ENCODE peak calls at places on chromosomes 5 and 9, in seven cellular contexts. One of them, this sample, is unnamed.

GRCh38 chr9:111284703-111285102 is 45.3 kb downstream of the OR2K2 start:
- DNase-seq in tibial nerve: no peak
- DNase-seq in HepG2: no peak
- DNase-seq in suprapubic skin: no peak
- DNase-seq in stomach: no peak
- DNase-seq in A549: no peak
- DNase-seq in ovary: no peak
- DNase-seq in this sample: no peak

GRCh38 chr9:33458444-33458843 is 11.1 kb upstream of the AQP3 start:
- DNase-seq in tibial nerve: no peak
- DNase-seq in HepG2: peak; percentile 20
- DNase-seq in suprapubic skin: no peak
- DNase-seq in stomach: peak; percentile 44
- DNase-seq in A549: peak; percentile 73
- DNase-seq in ovary: no peak
- DNase-seq in this sample: no peak

GRCh38 chr9:114151426-114151956 is 3.8 kb upstream of the COL27A1 start:
- DNase-seq in tibial nerve: no peak
- DNase-seq in HepG2: no peak
- DNase-seq in suprapubic skin: no peak
- DNase-seq in stomach: no peak
- DNase-seq in A549: no peak
- DNase-seq in ovary: no peak
- DNase-seq in this sample: no peak

GRCh38 chr9:2928386-2928785 is 84.5 kb upstream of the PUM3 start:
- DNase-seq in tibial nerve: no peak
- DNase-seq in HepG2: no peak
- DNase-seq in suprapubic skin: no peak
- DNase-seq in stomach: no peak
- DNase-seq in A549: no peak
- DNase-seq in ovary: no peak
- DNase-seq in this sample: no peak

GRCh38 chr5:119743927-119744326 is 114.6 kb downstream of the FAM170A start:
- DNase-seq in tibial nerve: no peak
- DNase-seq in HepG2: peak; percentile 33
- DNase-seq in suprapubic skin: no peak
- DNase-seq in stomach: no peak
- DNase-seq in A549: peak; percentile 6
- DNase-seq in ovary: no peak
- DNase-seq in this sample: no peak

GRCh38 chr5:368162-369084 is 46.9 kb downstream of the AHRR start:
- DNase-seq in tibial nerve: no peak
- DNase-seq in HepG2: no peak
- DNase-seq in suprapubic skin: peak; percentile 63
- DNase-seq in stomach: no peak
- DNase-seq in A549: no peak
- DNase-seq in ovary: no peak
- DNase-seq in this sample: peak; percentile 10

GRCh38 chr9:107484117-107484723 is 5.3 kb downstream of the KLF4 start:
- DNase-seq in tibial nerve: no peak
- DNase-seq in HepG2: peak; percentile 68
- DNase-seq in suprapubic skin: no peak
- DNase-seq in stomach: no peak
- DNase-seq in A549: peak; percentile 51
- DNase-seq in ovary: peak; percentile 41
- DNase-seq in this sample: peak; percentile 33

GRCh38 chr5:927172-928015 is 34.7 kb downstream of the TRIP13 start:
- DNase-seq in tibial nerve: no peak
- DNase-seq in HepG2: no peak
- DNase-seq in suprapubic skin: no peak
- DNase-seq in stomach: no peak
- DNase-seq in A549: no peak
- DNase-seq in ovary: no peak
- DNase-seq in this sample: no peak

GRCh38 chr9:91676042-91676441 is 252.4 kb upstream of the NFIL3 start:
- DNase-seq in tibial nerve: no peak
- DNase-seq in HepG2: peak; percentile 15
- DNase-seq in suprapubic skin: no peak
- DNase-seq in stomach: no peak
- DNase-seq in A549: no peak
- DNase-seq in ovary: no peak
- DNase-seq in this sample: no peak

GRCh38 chr9:88746029-88746743 is 211.2 kb downstream of the NXNL2 start:
- DNase-seq in tibial nerve: no peak
- DNase-seq in HepG2: no peak
- DNase-seq in suprapubic skin: no peak
- DNase-seq in stomach: no peak
- DNase-seq in A549: no peak
- DNase-seq in ovary: peak; percentile 45
- DNase-seq in this sample: peak; percentile 40

GRCh38 chr9:97978706-97979105 is 4.4 kb upstream of the ANP32B start:
- DNase-seq in tibial nerve: no peak
- DNase-seq in HepG2: no peak
- DNase-seq in suprapubic skin: no peak
- DNase-seq in stomach: no peak
- DNase-seq in A549: no peak
- DNase-seq in ovary: no peak
- DNase-seq in this sample: no peak

GRCh38 chr9:97980918-97981827 is 2.0 kb upstream of the ANP32B start:
- DNase-seq in tibial nerve: no peak
- DNase-seq in HepG2: peak; percentile 72
- DNase-seq in suprapubic skin: peak; percentile 87
- DNase-seq in stomach: no peak
- DNase-seq in A549: no peak
- DNase-seq in ovary: no peak
- DNase-seq in this sample: peak; percentile 28

GRCh38 chr9:97979778-97980478 is 3.2 kb upstream of the ANP32B start:
- DNase-seq in tibial nerve: no peak
- DNase-seq in HepG2: no peak
- DNase-seq in suprapubic skin: no peak
- DNase-seq in stomach: no peak
- DNase-seq in A549: no peak
- DNase-seq in ovary: no peak
- DNase-seq in this sample: no peak

GRCh38 chr9:97981828-97982164 is 1.3 kb upstream of the ANP32B start:
- DNase-seq in tibial nerve: no peak
- DNase-seq in HepG2: no peak
- DNase-seq in suprapubic skin: no peak
- DNase-seq in stomach: no peak
- DNase-seq in A549: no peak
- DNase-seq in ovary: no peak
- DNase-seq in this sample: no peak

GRCh38 chr9:97980479-97980803 is 2.7 kb upstream of the ANP32B start:
- DNase-seq in tibial nerve: no peak
- DNase-seq in HepG2: no peak
- DNase-seq in suprapubic skin: peak; percentile 88
- DNase-seq in stomach: no peak
- DNase-seq in A549: no peak
- DNase-seq in ovary: no peak
- DNase-seq in this sample: peak; percentile 47
- TF ChIP-seq EP300 in tibial nerve: no peak
- TF ChIP-seq EP300 in HepG2: no peak
- TF ChIP-seq EP300 in suprapubic skin: no peak
- TF ChIP-seq EP300 in stomach: no peak
- TF ChIP-seq EP300 in A549: no peak
- TF ChIP-seq EP300 in ovary: no peak
- TF ChIP-seq EP300 in this sample: no peak

GRCh38 chr9:96514825-96515218 is 64.9 kb downstream of the HABP4 start:
- DNase-seq in tibial nerve: no peak
- DNase-seq in HepG2: no peak
- DNase-seq in suprapubic skin: no peak
- DNase-seq in stomach: no peak
- DNase-seq in A549: no peak
- DNase-seq in ovary: no peak
- DNase-seq in this sample: no peak
- H3K4me3 ChIP-seq in tibial nerve: peak overlapping the region; percentile 32
- H3K4me3 ChIP-seq in HepG2: no peak overlapping the region
- H3K4me3 ChIP-seq in suprapubic skin: no peak overlapping the region
- H3K4me3 ChIP-seq in stomach: no peak overlapping the region
- H3K4me3 ChIP-seq in A549: no peak overlapping the region
- H3K4me3 ChIP-seq in ovary: no peak overlapping the region
- H3K4me3 ChIP-seq in this sample: no peak overlapping the region

GRCh38 chr5:78997090-78997489 is 12.0 kb upstream of the ARSB start:
- DNase-seq in tibial nerve: no peak
- DNase-seq in HepG2: no peak
- DNase-seq in suprapubic skin: no peak
- DNase-seq in stomach: no peak
- DNase-seq in A549: no peak
- DNase-seq in ovary: no peak
- DNase-seq in this sample: no peak
- TF ChIP-seq EP300 in tibial nerve: no peak
- TF ChIP-seq EP300 in HepG2: no peak
- TF ChIP-seq EP300 in suprapubic skin: no peak
- TF ChIP-seq EP300 in stomach: no peak
- TF ChIP-seq EP300 in A549: no peak
- TF ChIP-seq EP300 in ovary: no peak
- TF ChIP-seq EP300 in this sample: no peak

GRCh38 chr9:73148447-73148937 is 3.2 kb upstream of the ANXA1 start:
- DNase-seq in tibial nerve: no peak
- DNase-seq in HepG2: no peak
- DNase-seq in suprapubic skin: no peak
- DNase-seq in stomach: no peak
- DNase-seq in A549: no peak
- DNase-seq in ovary: no peak
- DNase-seq in this sample: no peak
- H3K4me3 ChIP-seq in tibial nerve: no peak overlapping the region
- H3K4me3 ChIP-seq in HepG2: no peak overlapping the region
- H3K4me3 ChIP-seq in suprapubic skin: no peak overlapping the region
- H3K4me3 ChIP-seq in stomach: no peak overlapping the region
- H3K4me3 ChIP-seq in A549: peak overlapping the region; percentile 17
- H3K4me3 ChIP-seq in ovary: no peak overlapping the region
- H3K4me3 ChIP-seq in this sample: no peak overlapping the region

GRCh38 chr5:146544232-146544631 is 28.2 kb upstream of the GPR151 start:
- DNase-seq in tibial nerve: no peak
- DNase-seq in HepG2: no peak
- DNase-seq in suprapubic skin: no peak
- DNase-seq in stomach: no peak
- DNase-seq in A549: no peak
- DNase-seq in ovary: no peak
- DNase-seq in this sample: no peak

GRCh38 chr5:146553446-146553845 is 37.5 kb upstream of the GPR151 start:
- DNase-seq in tibial nerve: no peak
- DNase-seq in HepG2: no peak
- DNase-seq in suprapubic skin: no peak
- DNase-seq in stomach: no peak
- DNase-seq in A549: no peak
- DNase-seq in ovary: no peak
- DNase-seq in this sample: no peak

GRCh38 chr5:146548781-146549449 is 32.9 kb upstream of the GPR151 start:
- DNase-seq in tibial nerve: no peak
- DNase-seq in HepG2: no peak
- DNase-seq in suprapubic skin: no peak
- DNase-seq in stomach: no peak
- DNase-seq in A549: no peak
- DNase-seq in ovary: no peak
- DNase-seq in this sample: no peak
- TF ChIP-seq EP300 in tibial nerve: no peak
- TF ChIP-seq EP300 in HepG2: no peak
- TF ChIP-seq EP300 in suprapubic skin: no peak
- TF ChIP-seq EP300 in stomach: no peak
- TF ChIP-seq EP300 in A549: no peak
- TF ChIP-seq EP300 in ovary: no peak
- TF ChIP-seq EP300 in this sample: no peak

DNA sequence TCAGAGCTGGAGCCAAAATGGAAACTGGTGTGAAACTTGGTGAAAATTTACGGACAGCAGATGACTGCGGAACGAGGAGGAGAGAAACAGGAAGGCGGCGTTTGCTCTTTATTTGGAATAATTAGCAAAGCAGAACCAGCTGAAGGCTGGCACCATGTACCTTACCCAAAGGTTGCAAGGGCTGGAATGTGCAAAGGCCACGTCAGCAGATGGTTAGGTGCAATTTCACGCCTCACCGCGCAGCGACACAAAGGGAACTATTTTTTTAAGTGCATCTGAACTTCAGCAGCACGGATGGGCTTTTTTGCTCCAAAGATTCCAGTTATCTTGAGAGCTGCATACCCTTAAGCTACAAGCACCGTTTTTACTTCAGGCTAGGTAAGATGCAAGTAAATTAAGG is 127.3 kb downstream of the COL23A1 start:
- DNase-seq in tibial nerve: no peak
- DNase-seq in HepG2: no peak
- DNase-seq in suprapubic skin: peak; percentile 38
- DNase-seq in stomach: no peak
- DNase-seq in A549: no peak
- DNase-seq in ovary: no peak
- DNase-seq in this sample: no peak
- H3K4me3 ChIP-seq in tibial nerve: no peak overlapping the region
- H3K4me3 ChIP-seq in HepG2: no peak overlapping the region
- H3K4me3 ChIP-seq in suprapubic skin: no peak overlapping the region
- H3K4me3 ChIP-seq in stomach: no peak overlapping the region
- H3K4me3 ChIP-seq in A549: no peak overlapping the region
- H3K4me3 ChIP-seq in ovary: no peak overlapping the region
- H3K4me3 ChIP-seq in this sample: no peak overlapping the region

GRCh38 chr9:83981126-83981871 is 694 bp downstream of the RMI1 start:
- DNase-seq in tibial nerve: no peak
- DNase-seq in HepG2: no peak
- DNase-seq in suprapubic skin: no peak
- DNase-seq in stomach: peak; percentile 55
- DNase-seq in A549: peak; percentile 52
- DNase-seq in ovary: no peak
- DNase-seq in this sample: peak; percentile 59

GRCh38 chr9:83978992-83979811 is 813 bp downstream of the HNRNPK start:
- DNase-seq in tibial nerve: peak; percentile 60
- DNase-seq in HepG2: peak; percentile 58
- DNase-seq in suprapubic skin: peak; percentile 90
- DNase-seq in stomach: peak; percentile 82
- DNase-seq in A549: peak; percentile 73
- DNase-seq in ovary: peak; percentile 83
- DNase-seq in this sample: peak; percentile 87

GRCh38 chr9:83979812-83980394 is at the start of gene HNRNPK:
- DNase-seq in tibial nerve: peak; percentile 98
- DNase-seq in HepG2: peak; percentile 91
- DNase-seq in suprapubic skin: peak; percentile 99
- DNase-seq in stomach: peak; percentile 100
- DNase-seq in A549: peak; percentile 98
- DNase-seq in ovary: peak; percentile 99
- DNase-seq in this sample: peak; percentile 100

GRCh38 chr9:83977196-83977595 is 2.8 kb downstream of the HNRNPK start:
- DNase-seq in tibial nerve: no peak
- DNase-seq in HepG2: no peak
- DNase-seq in suprapubic skin: no peak
- DNase-seq in stomach: no peak
- DNase-seq in A549: no peak
- DNase-seq in ovary: no peak
- DNase-seq in this sample: no peak

DNA sequence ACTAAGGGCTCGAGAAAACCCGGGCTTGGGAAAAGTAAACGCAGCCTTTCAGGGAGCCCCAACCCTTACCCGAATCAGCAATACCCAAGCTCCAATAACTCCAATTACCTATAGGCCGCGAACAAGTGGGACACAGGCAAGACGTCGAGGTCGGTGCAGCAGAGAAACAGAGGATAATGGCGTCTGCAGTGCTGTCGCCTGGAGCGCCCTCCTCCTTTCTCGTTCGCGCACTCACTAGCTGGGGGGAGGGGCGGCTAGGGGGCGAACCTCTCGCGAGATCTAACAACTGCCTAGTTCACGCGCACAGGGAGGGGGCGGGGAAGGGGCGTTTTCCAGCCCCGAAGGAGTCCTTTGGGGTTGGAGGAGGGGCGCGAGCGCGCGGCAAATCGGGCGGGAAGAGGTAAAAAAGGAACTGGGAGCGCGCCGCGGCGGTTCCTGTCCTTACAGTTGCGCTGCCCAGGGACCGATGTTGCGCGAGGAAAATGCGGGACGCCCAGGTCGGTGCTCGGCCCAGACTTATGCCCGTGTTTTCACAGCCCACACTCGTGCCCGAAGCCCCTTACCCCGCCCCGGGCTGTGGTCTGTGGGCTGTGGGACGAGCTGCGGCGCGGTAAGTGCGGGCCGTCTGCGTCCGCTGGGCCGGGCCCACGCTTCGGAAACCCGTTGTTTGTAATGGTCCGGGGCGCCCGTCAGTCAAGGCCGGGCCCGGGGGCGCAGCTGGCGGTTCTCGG is at the start of gene RMI1:
- DNase-seq in tibial nerve: peak; percentile 100
- DNase-seq in HepG2: peak; percentile 96
- DNase-seq in suprapubic skin: peak; percentile 100
- DNase-seq in stomach: peak; percentile 99
- DNase-seq in A549: peak; percentile 91
- DNase-seq in ovary: peak; percentile 100
- DNase-seq in this sample: peak; percentile 99
- TF ChIP-seq EP300 in tibial nerve: peak; percentile 61
- TF ChIP-seq EP300 in HepG2: no peak
- TF ChIP-seq EP300 in suprapubic skin: no peak
- TF ChIP-seq EP300 in stomach: no peak
- TF ChIP-seq EP300 in A549: no peak
- TF ChIP-seq EP300 in ovary: no peak
- TF ChIP-seq EP300 in this sample: no peak